ENCODE peak calls at places on chromosomes 3 and 15, in seven cellular contexts. One of them, this sample, is unnamed.

GRCh38 chr15:96553006-96553405 is 222.5 kb downstream of the NR2F2 start:
- DNase-seq in psoas muscle: no peak
- DNase-seq in HL-60: no peak
- DNase-seq in breast epithelium: no peak
- DNase-seq in heart right ventricle: no peak
- DNase-seq in sigmoid colon: no peak
- DNase-seq in AG04450: no peak
- DNase-seq in this sample: no peak

GRCh38 chr3:8851703-8852102 is 82.3 kb upstream of the OXTR start:
- DNase-seq in psoas muscle: no peak
- DNase-seq in HL-60: no peak
- DNase-seq in breast epithelium: no peak
- DNase-seq in heart right ventricle: no peak
- DNase-seq in sigmoid colon: no peak
- DNase-seq in AG04450: peak; percentile 72
- DNase-seq in this sample: no peak

GRCh38 chr3:186664119-186664495 is 1.7 kb upstream of the HRG start:
- DNase-seq in psoas muscle: no peak
- DNase-seq in HL-60: no peak
- DNase-seq in breast epithelium: no peak
- DNase-seq in heart right ventricle: no peak
- DNase-seq in sigmoid colon: no peak
- DNase-seq in AG04450: no peak
- DNase-seq in this sample: no peak

GRCh38 chr3:130463221-130463620 is 53.8 kb upstream of the COL6A6 start:
- DNase-seq in psoas muscle: no peak
- DNase-seq in HL-60: no peak
- DNase-seq in breast epithelium: no peak
- DNase-seq in heart right ventricle: no peak
- DNase-seq in sigmoid colon: no peak
- DNase-seq in AG04450: no peak
- DNase-seq in this sample: no peak

GRCh38 chr15:69979269-69979668 is 118.4 kb downstream of the TLE3 start:
- DNase-seq in psoas muscle: no peak
- DNase-seq in HL-60: no peak
- DNase-seq in breast epithelium: no peak
- DNase-seq in heart right ventricle: no peak
- DNase-seq in sigmoid colon: no peak
- DNase-seq in AG04450: no peak
- DNase-seq in this sample: no peak

GRCh38 chr3:26118165-26118564 is 328.3 kb downstream of the OXSM start:
- DNase-seq in psoas muscle: no peak
- DNase-seq in HL-60: peak; percentile 8
- DNase-seq in breast epithelium: no peak
- DNase-seq in heart right ventricle: no peak
- DNase-seq in sigmoid colon: no peak
- DNase-seq in AG04450: no peak
- DNase-seq in this sample: no peak

GRCh38 chr3:57383838-57384237 is 91.4 kb upstream of the ASB14 start:
- DNase-seq in psoas muscle: no peak
- DNase-seq in HL-60: no peak
- DNase-seq in breast epithelium: no peak
- DNase-seq in heart right ventricle: no peak
- DNase-seq in sigmoid colon: no peak
- DNase-seq in AG04450: no peak
- DNase-seq in this sample: no peak

GRCh38 chr3:80040113-80040512 is 272.3 kb upstream of the ROBO1 start:
- DNase-seq in psoas muscle: no peak
- DNase-seq in HL-60: no peak
- DNase-seq in breast epithelium: no peak
- DNase-seq in heart right ventricle: no peak
- DNase-seq in sigmoid colon: no peak
- DNase-seq in AG04450: no peak
- DNase-seq in this sample: no peak

GRCh38 chr15:80564056-80564455 is 131.1 kb upstream of the ABHD17C start:
- DNase-seq in psoas muscle: no peak
- DNase-seq in HL-60: no peak
- DNase-seq in breast epithelium: no peak
- DNase-seq in heart right ventricle: no peak
- DNase-seq in sigmoid colon: no peak
- DNase-seq in AG04450: no peak
- DNase-seq in this sample: no peak

GRCh38 chr3:124386006-124386405 is 344.2 kb upstream of the UMPS start:
- DNase-seq in psoas muscle: no peak
- DNase-seq in HL-60: no peak
- DNase-seq in breast epithelium: no peak
- DNase-seq in heart right ventricle: no peak
- DNase-seq in sigmoid colon: no peak
- DNase-seq in AG04450: no peak
- DNase-seq in this sample: no peak

GRCh38 chr3:179801831-179802230 is 149.0 kb downstream of the USP13 start:
- DNase-seq in psoas muscle: no peak
- DNase-seq in HL-60: no peak
- DNase-seq in breast epithelium: no peak
- DNase-seq in heart right ventricle: no peak
- DNase-seq in sigmoid colon: no peak
- DNase-seq in AG04450: no peak
- DNase-seq in this sample: no peak

GRCh38 chr3:160450846-160451245 is 1.3 kb upstream of the TRIM59 start:
- DNase-seq in psoas muscle: no peak
- DNase-seq in HL-60: no peak
- DNase-seq in breast epithelium: no peak
- DNase-seq in heart right ventricle: no peak
- DNase-seq in sigmoid colon: no peak
- DNase-seq in AG04450: peak; percentile 82
- DNase-seq in this sample: no peak

GRCh38 chr3:46693038-46693896 is at the start of gene ALS2CL:
- DNase-seq in psoas muscle: peak; percentile 65
- DNase-seq in HL-60: peak; percentile 5
- DNase-seq in breast epithelium: peak; percentile 45
- DNase-seq in heart right ventricle: peak; percentile 64
- DNase-seq in sigmoid colon: peak; percentile 74
- DNase-seq in AG04450: no peak
- DNase-seq in this sample: no peak

GRCh38 chr3:53169045-53169831 is 8.2 kb downstream of the PRKCD start:
- DNase-seq in psoas muscle: no peak
- DNase-seq in HL-60: peak; percentile 98
- DNase-seq in breast epithelium: peak; percentile 49
- DNase-seq in heart right ventricle: no peak
- DNase-seq in sigmoid colon: no peak
- DNase-seq in AG04450: no peak
- DNase-seq in this sample: no peak

GRCh38 chr15:77402740-77403379 is 17.0 kb downstream of the PEAK1 start:
- DNase-seq in psoas muscle: no peak
- DNase-seq in HL-60: no peak
- DNase-seq in breast epithelium: no peak
- DNase-seq in heart right ventricle: no peak
- DNase-seq in sigmoid colon: no peak
- DNase-seq in AG04450: peak; percentile 64
- DNase-seq in this sample: no peak

GRCh38 chr3:39180546-39181346 is 11.6 kb downstream of the XIRP1 start:
- DNase-seq in psoas muscle: peak; percentile 95
- DNase-seq in HL-60: peak; percentile 68
- DNase-seq in breast epithelium: peak; percentile 93
- DNase-seq in heart right ventricle: peak; percentile 91
- DNase-seq in sigmoid colon: peak; percentile 96
- DNase-seq in AG04450: no peak
- DNase-seq in this sample: peak; percentile 80

GRCh38 chr3:44077267-44077666 is 164.4 kb upstream of the TOPAZ1 start:
- DNase-seq in psoas muscle: no peak
- DNase-seq in HL-60: no peak
- DNase-seq in breast epithelium: no peak
- DNase-seq in heart right ventricle: no peak
- DNase-seq in sigmoid colon: no peak
- DNase-seq in AG04450: no peak
- DNase-seq in this sample: no peak
- TF ChIP-seq CTCF in psoas muscle: no peak
- TF ChIP-seq CTCF in HL-60: no peak
- TF ChIP-seq CTCF in breast epithelium: no peak
- TF ChIP-seq CTCF in heart right ventricle: peak; percentile 10
- TF ChIP-seq CTCF in sigmoid colon: no peak
- TF ChIP-seq CTCF in AG04450: no peak
- TF ChIP-seq CTCF in this sample: no peak

GRCh38 chr15:51736069-51736468 is 1.4 kb downstream of the LYSMD2 start:
- DNase-seq in psoas muscle: no peak
- DNase-seq in HL-60: peak; percentile 69
- DNase-seq in breast epithelium: no peak
- DNase-seq in heart right ventricle: no peak
- DNase-seq in sigmoid colon: no peak
- DNase-seq in AG04450: no peak
- DNase-seq in this sample: no peak
- H3K4me3 ChIP-seq in psoas muscle: peak overlapping the region; percentile 87
- H3K4me3 ChIP-seq in HL-60: peak overlapping the region; percentile 73
- H3K4me3 ChIP-seq in breast epithelium: peak overlapping the region; percentile 93
- H3K4me3 ChIP-seq in heart right ventricle: no peak overlapping the region
- H3K4me3 ChIP-seq in sigmoid colon: peak overlapping the region; percentile 78
- H3K4me3 ChIP-seq in AG04450: no peak overlapping the region
- H3K4me3 ChIP-seq in this sample: peak overlapping the region; percentile 77

DNA sequence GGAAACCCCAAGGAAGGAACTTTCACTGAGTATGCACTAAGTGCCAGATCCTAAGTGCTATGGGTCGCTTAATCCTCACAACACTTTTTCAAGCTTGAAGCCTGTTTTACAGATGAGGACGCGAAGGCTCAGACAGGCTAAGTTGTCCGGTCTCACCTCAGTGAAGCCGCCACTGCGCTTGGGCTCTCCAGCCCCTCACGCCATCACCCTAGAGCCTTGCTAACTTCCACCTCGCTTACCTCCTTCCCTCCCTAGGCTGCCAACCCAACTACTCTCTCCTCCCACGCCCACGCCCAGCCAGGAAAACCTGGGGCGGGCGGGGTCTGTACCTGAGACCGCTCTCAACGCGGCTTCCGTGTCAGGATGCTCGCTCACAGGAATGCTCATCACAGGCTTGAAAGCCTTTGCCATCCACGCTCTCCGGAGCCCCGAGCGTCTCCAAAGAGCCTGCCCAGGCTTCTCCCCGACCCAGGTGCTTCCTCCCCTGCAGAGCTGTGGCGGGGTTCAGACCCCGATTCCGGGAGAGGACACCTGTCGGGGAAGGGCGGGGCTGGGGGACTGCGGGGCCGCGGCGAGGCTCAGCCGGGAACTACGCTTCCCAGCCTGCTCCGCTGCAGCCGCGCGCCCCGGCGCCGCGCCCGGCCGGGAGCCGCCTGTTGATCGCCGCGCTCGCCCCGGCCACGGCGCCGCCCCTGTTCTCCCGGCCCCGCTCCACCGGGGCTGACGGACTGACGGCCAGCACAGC is at the start of gene TMOD2:
- DNase-seq in psoas muscle: peak; percentile 44
- DNase-seq in HL-60: peak; percentile 30
- DNase-seq in breast epithelium: peak; percentile 25
- DNase-seq in heart right ventricle: peak; percentile 24
- DNase-seq in sigmoid colon: peak; percentile 72
- DNase-seq in AG04450: no peak
- DNase-seq in this sample: peak; percentile 43
- H3K27me3 ChIP-seq in psoas muscle: no peaks in the 10 kb centered on the region
- H3K27me3 ChIP-seq in HL-60: no peaks in the 10 kb centered on the region
- H3K27me3 ChIP-seq in breast epithelium: no peaks in the 10 kb centered on the region
- H3K27me3 ChIP-seq in heart right ventricle: no peaks in the 10 kb centered on the region
- H3K27me3 ChIP-seq in sigmoid colon: no peaks in the 10 kb centered on the region
- H3K27me3 ChIP-seq in AG04450: peaks cover 25% of the 10 kb centered on the region
- H3K27me3 ChIP-seq in this sample: no peaks in the 10 kb centered on the region

GRCh38 chr3:54547846-54548245 is 380.0 kb downstream of the LRTM1 start:
- DNase-seq in psoas muscle: no peak
- DNase-seq in HL-60: no peak
- DNase-seq in breast epithelium: no peak
- DNase-seq in heart right ventricle: no peak
- DNase-seq in sigmoid colon: no peak
- DNase-seq in AG04450: no peak
- DNase-seq in this sample: no peak

GRCh38 chr3:54547051-54547450 is 380.8 kb downstream of the LRTM1 start:
- DNase-seq in psoas muscle: no peak
- DNase-seq in HL-60: no peak
- DNase-seq in breast epithelium: no peak
- DNase-seq in heart right ventricle: no peak
- DNase-seq in sigmoid colon: no peak
- DNase-seq in AG04450: no peak
- DNase-seq in this sample: no peak

GRCh38 chr3:54550216-54550977 is 377.5 kb downstream of the LRTM1 start:
- DNase-seq in psoas muscle: no peak
- DNase-seq in HL-60: no peak
- DNase-seq in breast epithelium: no peak
- DNase-seq in heart right ventricle: no peak
- DNase-seq in sigmoid colon: no peak
- DNase-seq in AG04450: no peak
- DNase-seq in this sample: peak; percentile 78

GRCh38 chr3:54549607-54550006 is 378.3 kb downstream of the LRTM1 start:
- DNase-seq in psoas muscle: no peak
- DNase-seq in HL-60: no peak
- DNase-seq in breast epithelium: no peak
- DNase-seq in heart right ventricle: no peak
- DNase-seq in sigmoid colon: no peak
- DNase-seq in AG04450: no peak
- DNase-seq in this sample: no peak
- TF ChIP-seq CTCF in psoas muscle: no peak
- TF ChIP-seq CTCF in HL-60: no peak
- TF ChIP-seq CTCF in breast epithelium: no peak
- TF ChIP-seq CTCF in heart right ventricle: no peak
- TF ChIP-seq CTCF in sigmoid colon: no peak
- TF ChIP-seq CTCF in AG04450: no peak
- TF ChIP-seq CTCF in this sample: no peak

GRCh38 chr3:122101646-122102045 is 46.5 kb downstream of the CD86 start:
- DNase-seq in psoas muscle: no peak
- DNase-seq in HL-60: peak; percentile 73
- DNase-seq in breast epithelium: no peak
- DNase-seq in heart right ventricle: no peak
- DNase-seq in sigmoid colon: no peak
- DNase-seq in AG04450: peak; percentile 24
- DNase-seq in this sample: no peak
- H3K4me3 ChIP-seq in psoas muscle: no peak overlapping the region
- H3K4me3 ChIP-seq in HL-60: no peak overlapping the region
- H3K4me3 ChIP-seq in breast epithelium: no peak overlapping the region
- H3K4me3 ChIP-seq in heart right ventricle: no peak overlapping the region
- H3K4me3 ChIP-seq in sigmoid colon: no peak overlapping the region
- H3K4me3 ChIP-seq in AG04450: no peak overlapping the region
- H3K4me3 ChIP-seq in this sample: no peak overlapping the region

DNA sequence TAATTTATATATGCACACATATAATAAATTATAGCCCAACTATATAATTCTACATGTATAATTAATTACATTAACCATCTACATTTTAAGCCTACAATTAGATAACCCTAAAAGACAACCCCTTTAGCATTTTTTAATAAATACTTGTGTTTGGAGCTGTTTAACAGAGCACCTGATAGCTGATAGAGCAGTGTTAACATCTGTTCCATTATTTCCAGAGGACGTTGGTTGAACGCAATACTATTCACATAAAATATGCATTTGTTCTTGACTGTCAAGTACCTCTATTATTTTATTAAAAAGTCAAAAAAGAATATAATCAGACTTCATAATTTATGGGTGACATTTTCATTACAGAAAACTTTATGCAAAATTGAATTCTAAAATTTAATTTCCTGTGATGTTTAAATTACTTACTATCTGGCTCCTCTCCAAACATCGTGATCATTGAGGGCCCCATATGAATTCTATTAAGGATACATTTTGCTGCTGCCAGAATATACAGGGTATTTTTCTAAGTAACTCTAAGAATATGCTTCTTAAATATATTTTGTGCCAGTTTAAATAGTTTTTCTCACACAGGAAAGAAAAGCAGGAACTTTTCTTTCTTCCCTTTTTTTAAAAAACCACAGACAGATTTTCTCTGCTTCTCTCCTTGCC is 234.3 kb downstream of the SHOX2 start:
- DNase-seq in psoas muscle: no peak
- DNase-seq in HL-60: no peak
- DNase-seq in breast epithelium: no peak
- DNase-seq in heart right ventricle: no peak
- DNase-seq in sigmoid colon: no peak
- DNase-seq in AG04450: no peak
- DNase-seq in this sample: no peak
- H3K27me3 ChIP-seq in psoas muscle: no peaks in the 10 kb centered on the region
- H3K27me3 ChIP-seq in HL-60: no peaks in the 10 kb centered on the region
- H3K27me3 ChIP-seq in breast epithelium: no peaks in the 10 kb centered on the region
- H3K27me3 ChIP-seq in heart right ventricle: no peaks in the 10 kb centered on the region
- H3K27me3 ChIP-seq in sigmoid colon: no peaks in the 10 kb centered on the region
- H3K27me3 ChIP-seq in AG04450: no peaks in the 10 kb centered on the region
- H3K27me3 ChIP-seq in this sample: no peaks in the 10 kb centered on the region